ENCODE peak calls at places on chromosomes 11 and 22, in seven cellular contexts. B is coronary artery; X is left ventricle myocardium inferior; I is breast epithelium; O is caudate nucleus; G is CD8-positive, alpha-beta T cell; Q is psoas muscle. R is an unnamed sample.
A peak's percentile ranks its signal among the peaks of the same experiment; 100 is the strongest.

GRCh38 chr11:116311141-116311540 is 461.6 kb downstream of the BUD13 start:
- DNase-seq in X (no peak), B (no peak), Q (no peak), O (no peak), I (no peak), G (no peak), R (no peak)

GRCh38 chr11:121482231-121483129 is 29.7 kb upstream of the SORL1-AS1 start:
- DNase-seq in O (no peak), I (no peak), Q (no peak), G (peak; percentile 50), X (no peak), B (no peak), R (peak; percentile 48)

GRCh38 chr11:120235024-120235628 is 4.8 kb upstream of the POU2F3 start:
- DNase-seq in B (no peak), I (peak; percentile 72), Q (no peak), X (peak; percentile 62), O (no peak), G (peak; percentile 24), R (peak; percentile 47)

GRCh38 chr11:68139395-68139794 is 18.2 kb upstream of the CHKA start:
- DNase-seq in I (no peak), Q (no peak), B (no peak), X (no peak), O (no peak), G (no peak), R (no peak)

GRCh38 chr11:10051868-10052586 is 242.0 kb downstream of the SBF2 start:
- DNase-seq in B (no peak), I (no peak), G (no peak), O (no peak), X (no peak), Q (no peak), R (no peak)

GRCh38 chr11:86418929-86419328 is 44.2 kb downstream of the CCDC81 start:
- DNase-seq in O (no peak), B (no peak), X (no peak), I (no peak), Q (no peak), G (no peak), R (no peak)

GRCh38 chr22:42693763-42694683 is 26.6 kb downstream of the A4GALT start:
- DNase-seq in I (no peak), B (no peak), O (no peak), X (no peak), Q (no peak), G (no peak), R (no peak)

GRCh38 chr11:126547161-126547560 is 191.7 kb downstream of the ST3GAL4 start:
- DNase-seq in Q (no peak), G (no peak), X (no peak), I (no peak), B (no peak), O (peak; percentile 31), R (no peak)

GRCh38 chr11:116813170-116813569 is 9.9 kb downstream of the APOA4 start:
- DNase-seq in G (no peak), B (no peak), X (no peak), I (peak; percentile 5), Q (no peak), O (no peak), R (no peak)

GRCh38 chr11:126034026-126034822 is 28.4 kb downstream of the CDON start:
- DNase-seq in I (no peak), G (no peak), X (no peak), O (no peak), Q (no peak), B (no peak), R (no peak)

GRCh38 chr11:96001037-96001436 is 77.1 kb upstream of the MTMR2 start:
- DNase-seq in G (no peak), Q (peak; percentile 83), B (peak; percentile 95), X (peak; percentile 77), I (no peak), O (peak; percentile 12), R (no peak)

GRCh38 chr22:37248251-37248650 is 4.2 kb upstream of the RAC2 start:
- DNase-seq in Q (no peak), I (no peak), G (no peak), X (no peak), B (no peak), O (no peak), R (no peak)

GRCh38 chr11:134509381-134510068 is 97.5 kb upstream of the B3GAT1 start:
- DNase-seq in G (no peak), I (peak; percentile 46), Q (no peak), X (no peak), B (no peak), O (no peak), R (no peak)

GRCh38 chr11:26365284-26365683 is 33.4 kb downstream of the ANO3 start:
- DNase-seq in B (no peak), G (no peak), I (no peak), O (no peak), X (no peak), Q (no peak), R (no peak)

GRCh38 chr11:93537767-93538261 is 5.4 kb downstream of the SMCO4 start:
- DNase-seq in O (no peak), Q (peak; percentile 40), X (no peak), I (no peak), B (peak; percentile 79), G (no peak), R (no peak)

GRCh38 chr11:59008942-59009341 is 69.7 kb downstream of the GLYATL1 start:
- DNase-seq in B (no peak), Q (no peak), O (no peak), X (no peak), G (no peak), I (no peak), R (no peak)

GRCh38 chr11:128692750-128693578 is 908 bp upstream of the FLI1 start:
- DNase-seq in Q (peak; percentile 56), I (no peak), B (no peak), X (no peak), G (no peak), O (no peak), R (no peak)

GRCh38 chr11:128502736-128503135 is 84.6 kb downstream of the ETS1 start:
- DNase-seq in O (no peak), I (no peak), G (no peak), B (no peak), X (no peak), Q (no peak), R (no peak)

GRCh38 chr11:43360361-43361032 is 1.8 kb downstream of the TTC17 start:
- DNase-seq in I (no peak), X (no peak), B (no peak), Q (no peak), G (no peak), O (no peak), R (no peak)

DNA sequence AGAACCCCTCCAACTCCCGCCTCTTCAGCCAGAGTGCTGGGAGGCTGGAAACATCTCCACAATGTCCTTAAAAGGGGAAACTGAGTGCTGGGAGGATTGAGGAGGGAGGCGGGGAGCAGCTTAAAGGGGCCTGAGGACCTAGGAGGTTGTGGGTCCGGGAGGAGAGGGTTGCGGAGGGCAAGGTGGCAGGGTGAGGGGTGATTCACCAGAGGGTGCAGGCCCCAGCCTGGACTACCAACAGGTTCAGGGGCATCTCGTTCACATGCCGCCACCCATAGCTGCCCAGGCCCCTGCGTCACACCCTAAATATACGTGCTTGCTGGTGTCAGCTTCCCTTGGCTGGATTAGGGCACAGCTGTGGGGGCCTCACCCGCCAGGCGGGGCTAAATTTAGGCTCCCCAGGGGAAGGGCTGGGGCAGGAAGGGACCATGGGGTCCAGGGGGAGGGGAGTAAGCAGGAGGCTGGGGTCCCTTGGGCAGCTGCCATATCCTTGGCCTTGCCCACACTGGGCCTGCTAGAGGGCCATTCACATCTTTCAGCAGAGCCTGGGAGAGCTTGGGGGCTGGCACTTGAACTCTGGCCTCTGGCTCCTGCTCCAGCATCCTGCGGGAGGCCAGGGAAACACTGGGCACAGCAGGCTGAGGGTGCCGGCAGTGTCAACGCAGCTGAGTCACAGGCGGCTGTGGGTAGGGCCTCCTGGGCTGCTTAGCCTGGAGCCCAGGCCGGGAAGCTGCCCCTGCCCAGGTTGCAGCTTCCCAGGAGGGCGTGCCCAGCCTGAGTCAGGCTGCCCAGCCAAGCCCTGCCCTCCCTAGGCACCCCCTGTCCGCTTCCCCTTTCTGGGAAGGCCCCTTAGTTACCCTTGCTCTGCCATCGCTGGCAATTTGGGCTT is 1.3 kb downstream of the EHBP1L1 start:
- DNase-seq in I (no peak), B (peak; percentile 93), G (no peak), O (no peak), X (peak; percentile 55), Q (peak; percentile 85), R (no peak)
- H3K27ac ChIP-seq in I (peak overlapping the region; percentile 97), B (peak overlapping the region; percentile 100), G (peak overlapping the region; percentile 49), O (peak overlapping the region; percentile 71), X (peak overlapping the region; percentile 97), Q (peak overlapping the region; percentile 98), R (peak overlapping the region; percentile 61)

DNA sequence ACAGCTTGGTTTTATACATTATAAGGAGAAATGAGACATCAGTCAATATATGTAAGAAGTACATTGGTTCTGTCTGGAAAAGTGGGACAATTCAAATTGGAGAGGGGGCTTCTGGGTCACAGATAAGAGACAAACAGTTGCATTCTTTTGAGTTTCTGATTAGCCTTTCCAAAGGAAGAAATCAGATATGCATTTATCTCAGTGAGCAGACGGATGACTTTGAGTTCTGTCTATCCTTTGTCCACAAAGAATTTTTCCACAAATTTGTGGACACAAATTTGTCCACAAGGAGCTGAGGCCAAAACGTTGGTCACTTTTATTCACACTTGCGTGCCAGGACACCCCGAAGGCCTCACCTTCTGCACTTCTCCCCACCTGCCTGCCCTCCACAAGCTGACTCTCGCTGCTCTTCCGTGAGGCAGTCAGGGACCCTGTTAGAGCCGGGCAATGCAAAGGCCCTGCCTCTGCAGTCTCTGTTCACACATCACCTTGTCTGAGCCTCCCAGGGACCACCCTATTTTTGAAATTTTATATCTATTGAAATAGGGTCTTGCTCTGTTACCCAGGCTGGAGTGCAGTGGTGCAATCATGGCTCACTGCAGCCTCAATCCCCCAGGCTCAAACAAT is 20.5 kb downstream of the IL17REL start:
- DNase-seq in O (no peak), X (no peak), Q (no peak), I (no peak), B (no peak), G (no peak), R (no peak)
- H3K27ac ChIP-seq in O (peak overlapping the region; percentile 44), X (no peak overlapping the region), Q (no peak overlapping the region), I (no peak overlapping the region), B (no peak overlapping the region), G (no peak overlapping the region), R (no peak overlapping the region)

DNA sequence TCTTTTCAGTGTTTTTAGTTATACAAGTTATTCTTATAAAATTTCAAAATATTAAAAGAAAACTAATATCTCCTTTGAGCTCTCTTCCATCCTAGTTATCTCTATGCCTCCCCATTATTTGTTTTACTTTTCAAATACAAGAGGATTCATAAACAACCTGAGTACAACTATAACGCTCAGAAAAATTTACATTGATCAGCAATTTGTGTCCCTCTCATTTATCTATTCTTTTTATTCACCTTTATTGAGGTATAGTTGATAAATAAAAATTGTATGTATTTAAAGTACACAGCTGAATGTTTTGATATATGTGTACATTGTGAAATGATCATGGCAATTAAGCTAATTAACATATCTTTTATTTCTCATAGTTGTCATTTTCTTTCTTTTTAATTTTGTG is 57.6 kb downstream of the GRIA4 start:
- DNase-seq in G (no peak), O (no peak), X (no peak), Q (no peak), I (no peak), B (no peak), R (no peak)
- H3K27ac ChIP-seq in G (no peak overlapping the region), O (no peak overlapping the region), X (no peak overlapping the region), Q (no peak overlapping the region), I (no peak overlapping the region), B (no peak overlapping the region), R (no peak overlapping the region)

DNA sequence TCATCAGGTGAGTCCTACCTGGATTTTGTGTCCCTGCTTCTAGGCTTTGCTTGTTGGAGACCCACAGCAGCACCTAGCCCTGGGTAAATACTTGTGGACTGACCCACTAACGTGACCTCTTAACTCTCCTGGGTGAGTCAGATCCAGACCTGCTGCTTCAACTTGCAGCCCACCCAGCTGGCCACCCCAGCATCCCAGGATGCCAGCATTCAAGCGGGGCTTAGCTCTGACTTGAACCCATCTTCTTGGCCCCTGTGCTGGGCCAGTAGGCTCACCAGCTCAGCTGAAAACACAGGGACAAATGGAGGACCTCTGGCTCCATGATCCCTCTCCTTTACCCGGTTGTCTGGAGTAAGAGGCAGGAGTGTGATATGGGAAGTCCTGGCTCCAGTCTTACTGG is 33.5 kb downstream of the PARVG start:
- DNase-seq in Q (no peak), I (no peak), B (no peak), G (no peak), O (no peak), X (no peak), R (no peak)
- H3K27ac ChIP-seq in Q (no peak overlapping the region), I (no peak overlapping the region), B (no peak overlapping the region), G (no peak overlapping the region), O (no peak overlapping the region), X (no peak overlapping the region), R (no peak overlapping the region)

R was measured in CD4-positive, alpha-beta T cell.